ENCODE peak calls at places on chromosomes 4 and X, in eight cellular contexts. M, S, C, H, O, Z, G and B are unnamed samples.

GRCh38 chrX:56314334-56314733 is 82.2 kb downstream of the KLF8 start:
- DNase-seq in M (no peak), S (no peak), Z (no peak), O (no peak), C (no peak), G (no peak), H (peak; percentile 1), B (no peak)

GRCh38 chr4:76747613-76748012 is 150.3 kb downstream of the SOWAHB start:
- DNase-seq in H (no peak), M (no peak), C (no peak), G (no peak), S (no peak), O (no peak), Z (no peak), B (no peak)

GRCh38 chrX:51851507-51852085 is 41.8 kb upstream of the MAGED1 start:
- DNase-seq in S (no peak), Z (no peak), M (no peak), H (no peak), G (no peak), O (no peak), C (no peak), B (no peak)

GRCh38 chr4:146511381-146511780 is 10.4 kb downstream of the SLC10A7 start:
- DNase-seq in Z (no peak), H (no peak), S (no peak), M (no peak), G (no peak), O (no peak), C (no peak), B (no peak)

GRCh38 chr4:150986085-150986484 is 29.0 kb downstream of the LRBA start:
- DNase-seq in Z (no peak), S (no peak), O (no peak), C (no peak), M (no peak), G (no peak), H (no peak), B (no peak)

GRCh38 chr4:139672732-139673131 is 7.1 kb downstream of the MGST2 start:
- DNase-seq in M (no peak), Z (no peak), G (no peak), C (no peak), S (no peak), H (no peak), O (no peak), B (no peak)

GRCh38 chr4:28010543-28011235 is 1150.0 kb downstream of the STIM2 start:
- DNase-seq in C (no peak), Z (no peak), H (no peak), G (no peak), S (no peak), O (no peak), M (no peak), B (no peak)

GRCh38 chr4:65170768-65171514 is 499.3 kb downstream of the EPHA5 start:
- DNase-seq in G (no peak), M (no peak), Z (no peak), S (no peak), H (no peak), O (no peak), C (no peak), B (no peak)

GRCh38 chr4:107255596-107255995 is 219.5 kb upstream of the DKK2 start:
- DNase-seq in C (no peak), O (no peak), G (no peak), H (no peak), S (no peak), M (no peak), Z (no peak), B (no peak)

GRCh38 chr4:33357121-33357520 is 2637.0 kb downstream of the PCDH7 start:
- DNase-seq in Z (no peak), G (no peak), C (no peak), H (no peak), M (no peak), O (no peak), S (no peak), B (peak; percentile 51)

GRCh38 chrX:106780664-106781377 is 21.7 kb upstream of the TBC1D8B start:
- DNase-seq in G (no peak), C (no peak), M (peak; percentile 11), Z (no peak), S (no peak), H (no peak), O (no peak), B (no peak)

GRCh38 chr4:10232114-10232513 is 115.5 kb upstream of the WDR1 start:
- DNase-seq in S (no peak), C (no peak), H (no peak), G (no peak), M (no peak), Z (no peak), O (no peak), B (no peak)

GRCh38 chrX:46642145-46642544 is 68.6 kb downstream of the CHST7 start:
- DNase-seq in M (peak; percentile 12), O (no peak), Z (no peak), C (no peak), G (no peak), H (peak; percentile 33), S (no peak), B (peak; percentile 61)

GRCh38 chr4:130640583-130640982 is 1544.6 kb downstream of the C4orf33 start:
- DNase-seq in O (no peak), G (no peak), Z (no peak), M (no peak), H (no peak), C (no peak), S (no peak), B (no peak)

GRCh38 chr4:78020677-78021076 is 36.4 kb upstream of the FRAS1 start:
- DNase-seq in Z (no peak), G (no peak), S (no peak), C (no peak), O (no peak), H (no peak), M (no peak), B (no peak)

GRCh38 chr4:15740764-15741404 is 37.2 kb upstream of the CD38 start:
- DNase-seq in O (no peak), S (no peak), M (no peak), G (no peak), C (no peak), H (no peak), Z (no peak), B (no peak)

GRCh38 chrX:132818638-132819037 is 139.8 kb downstream of the HS6ST2 start:
- DNase-seq in O (no peak), M (no peak), C (no peak), H (no peak), S (no peak), Z (no peak), G (no peak), B (no peak)

GRCh38 chrX:44735498-44735897 is 108.3 kb upstream of the DUSP21 start:
- DNase-seq in G (no peak), Z (no peak), S (no peak), C (no peak), H (no peak), M (no peak), O (no peak), B (no peak)

GRCh38 chr4:184447664-184448063 is 26.7 kb downstream of the IRF2 start:
- DNase-seq in H (no peak), C (no peak), M (no peak), S (no peak), O (no peak), Z (peak; percentile 86), G (no peak), B (no peak)
- H3K4me3 ChIP-seq in H (no peak overlapping the region), C (no peak overlapping the region), M (no peak overlapping the region), S (no peak overlapping the region), O (no peak overlapping the region), Z (no peak overlapping the region), G (no peak overlapping the region), B (no peak overlapping the region)

DNA sequence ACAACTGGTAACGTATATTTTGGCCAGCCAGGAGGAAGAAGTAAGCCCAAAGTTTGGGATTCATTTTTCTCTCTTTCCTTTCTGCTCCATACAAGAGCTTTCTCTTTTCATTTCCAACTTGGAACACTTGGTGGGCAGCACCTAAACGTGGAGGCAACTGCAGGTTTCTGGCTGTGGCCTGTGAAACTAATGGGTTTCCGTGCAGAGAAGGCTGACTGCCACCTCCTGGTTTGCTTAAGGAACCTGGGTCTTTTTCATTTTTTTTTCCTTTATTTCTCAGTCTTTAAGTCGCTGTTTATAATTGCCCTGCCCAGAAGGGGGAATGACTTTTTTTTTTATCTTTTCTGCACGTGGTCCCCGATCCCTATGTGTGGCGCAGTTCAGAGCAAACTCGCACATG is 15.4 kb downstream of the ZNF718 start:
- DNase-seq in S (no peak), M (no peak), C (no peak), O (no peak), Z (no peak), H (no peak), G (no peak), B (no peak)
- H3K9me3 ChIP-seq in S (peaks cover 9% of the 10 kb centered on the region), M (peaks cover 28% of the 10 kb centered on the region), C (peaks cover 40% of the 10 kb centered on the region), O (peaks cover 80% of the 10 kb centered on the region), Z (peaks cover 99% of the 10 kb centered on the region), H (no peaks in the 10 kb centered on the region), G (peaks cover 54% of the 10 kb centered on the region), B (peaks cover 29% of the 10 kb centered on the region)

DNA sequence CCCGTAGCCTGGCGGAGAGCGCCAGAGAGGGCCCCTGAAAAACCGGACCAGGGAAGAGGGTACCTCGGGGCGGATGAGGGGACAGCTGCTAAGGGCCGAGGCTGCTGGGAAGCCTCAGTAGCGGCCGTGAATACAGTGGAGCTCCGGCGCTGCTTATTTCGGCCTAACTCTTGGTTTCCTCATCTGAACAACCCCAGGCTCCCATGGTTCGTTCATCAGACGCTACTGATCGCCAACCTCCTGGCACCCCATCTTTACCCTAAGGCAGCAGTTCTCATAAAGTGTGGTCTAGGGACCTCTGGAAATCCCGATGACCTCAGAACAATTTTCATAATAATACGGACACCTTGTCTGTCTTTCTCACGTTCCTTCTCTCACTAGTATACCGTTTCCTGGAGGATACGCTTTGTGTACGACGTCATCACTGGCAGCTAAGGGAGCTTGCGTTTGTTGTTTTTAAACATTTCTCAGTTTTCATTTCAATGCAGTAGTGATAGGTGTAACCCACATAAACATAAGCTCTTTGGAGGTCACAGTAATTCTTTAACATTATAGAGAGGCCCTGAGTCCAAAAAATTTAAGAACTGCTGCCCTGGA is 707 bp upstream of the RAB28 start:
- DNase-seq in C (no peak), G (no peak), Z (no peak), S (no peak), O (peak; percentile 11), H (no peak), M (peak; percentile 25), B (peak; percentile 16)
- H3K4me3 ChIP-seq in C (peak overlapping the region; percentile 89), G (peak overlapping the region; percentile 72), Z (peak overlapping the region; percentile 93), S (peak overlapping the region; percentile 93), O (peak overlapping the region; percentile 77), H (peak overlapping the region; percentile 81), M (peak overlapping the region; percentile 86), B (peak overlapping the region; percentile 72)

GRCh38 chr4:1406416-1406945 is at the start of gene NKX1-1:
- DNase-seq in C (no peak), Z (peak; percentile 66), M (peak; percentile 65), H (no peak), O (no peak), G (peak; percentile 41), S (no peak), B (no peak)

GRCh38 chr4:1406946-1407656 is 859 bp upstream of the NKX1-1 start:
- DNase-seq in Z (peak; percentile 50), S (no peak), O (no peak), M (no peak), H (no peak), C (no peak), G (no peak), B (no peak)

GRCh38 chr4:1405249-1405635 is 1.0 kb downstream of the NKX1-1 start:
- DNase-seq in H (no peak), C (no peak), S (no peak), Z (no peak), G (no peak), O (no peak), M (no peak), B (no peak)

GRCh38 chr4:1404573-1405248 is 1.5 kb downstream of the NKX1-1 start:
- DNase-seq in O (no peak), H (no peak), C (no peak), M (no peak), G (peak; percentile 39), S (no peak), Z (peak; percentile 53), B (no peak)

GRCh38 chr4:1405636-1406415 is 416 bp downstream of the NKX1-1 start:
- DNase-seq in O (no peak), C (no peak), S (no peak), G (peak; percentile 47), Z (peak; percentile 54), H (no peak), M (no peak), B (no peak)
- H3K9me3 ChIP-seq in O (no peaks in the 10 kb centered on the region), C (no peaks in the 10 kb centered on the region), S (no peaks in the 10 kb centered on the region), G (no peaks in the 10 kb centered on the region), Z (no peaks in the 10 kb centered on the region), H (no peaks in the 10 kb centered on the region), M (no peaks in the 10 kb centered on the region), B (no peaks in the 10 kb centered on the region)